ENCODE peak calls at places on chromosomes 3 and 15, in seven cellular contexts. P is keratinocyte, G is AG08395, E is B cell, H is NCI-H1048, Y is AG20443, M is upper lobe of right lung. N is an unnamed sample.

GRCh38 chr3:25945836-25946235 is 155.9 kb downstream of the OXSM start:
- DNase-seq in P (no peak), G (no peak), E (no peak), H (no peak), Y (no peak), M (no peak), N (no peak)

GRCh38 chr3:29385056-29385455 is 104.2 kb downstream of the RBMS3 start:
- DNase-seq in P (no peak), G (peak; percentile 38), E (no peak), H (no peak), Y (peak; percentile 24), M (no peak), N (no peak)

GRCh38 chr3:46703013-46703520 is 1.9 kb downstream of the TMIE start:
- DNase-seq in P (no peak), G (no peak), E (no peak), H (no peak), Y (no peak), M (no peak), N (no peak)

GRCh38 chr3:43185656-43186375 is 79.9 kb upstream of the POMGNT2 start:
- DNase-seq in P (no peak), G (no peak), E (no peak), H (no peak), Y (no peak), M (no peak), N (no peak)

GRCh38 chr3:113261996-113262665 is 50.8 kb downstream of the BOC start:
- DNase-seq in P (no peak), G (peak; percentile 40), E (no peak), H (no peak), Y (peak; percentile 71), M (no peak), N (no peak)

GRCh38 chr3:20510396-20510795 is 324.4 kb upstream of the SGO1 start:
- DNase-seq in P (no peak), G (no peak), E (no peak), H (no peak), Y (no peak), M (no peak), N (no peak)

GRCh38 chr3:134242649-134243637 is 7.7 kb downstream of the RYK start:
- DNase-seq in P (peak; percentile 66), G (peak; percentile 85), E (no peak), H (no peak), Y (peak; percentile 77), M (no peak), N (no peak)

GRCh38 chr15:42549052-42549491 is 434 bp downstream of the HAUS2 start:
- DNase-seq in P (no peak), G (peak; percentile 38), E (no peak), H (no peak), Y (peak; percentile 26), M (no peak), N (peak; percentile 49)

GRCh38 chr15:29849716-29850115 is 27.4 kb upstream of the TJP1 start:
- DNase-seq in P (peak; percentile 19), G (no peak), E (no peak), H (no peak), Y (no peak), M (no peak), N (no peak)

GRCh38 chr15:58731756-58732535 is 17.6 kb downstream of the ADAM10 start:
- DNase-seq in P (no peak), G (peak; percentile 82), E (no peak), H (no peak), Y (peak; percentile 88), M (no peak), N (no peak)

GRCh38 chr15:58361291-58361759 is 70.5 kb upstream of the LIPC start:
- DNase-seq in P (no peak), G (peak; percentile 88), E (no peak), H (no peak), Y (peak; percentile 84), M (no peak), N (no peak)

GRCh38 chr3:139657936-139658335 is 19.8 kb downstream of the NMNAT3 start:
- DNase-seq in P (no peak), G (no peak), E (no peak), H (no peak), Y (no peak), M (no peak), N (no peak)

GRCh38 chr3:190041333-190042041 is 79.2 kb downstream of the P3H2 start:
- DNase-seq in P (no peak), G (no peak), E (no peak), H (no peak), Y (no peak), M (no peak), N (peak; percentile 33)

GRCh38 chr15:25785643-25786029 is 77.5 kb downstream of the ATP10A start:
- DNase-seq in P (no peak), G (no peak), E (no peak), H (no peak), Y (no peak), M (no peak), N (no peak)

GRCh38 chr15:66821307-66821706 is 119.3 kb downstream of the SMAD6 start:
- DNase-seq in P (no peak), G (no peak), E (no peak), H (no peak), Y (no peak), M (peak; percentile 31), N (no peak)

GRCh38 chr3:46162975-46163550 is 45.0 kb downstream of the CCR1 start:
- DNase-seq in P (peak; percentile 84), G (no peak), E (no peak), H (no peak), Y (no peak), M (no peak), N (no peak)

GRCh38 chr3:38585791-38586420 is 63.6 kb downstream of the SCN5A start:
- DNase-seq in P (no peak), G (no peak), E (no peak), H (no peak), Y (no peak), M (peak; percentile 37), N (no peak)

GRCh38 chr15:78979456-78980320 is 34.8 kb upstream of the CTSH start:
- DNase-seq in P (peak; percentile 49), G (peak; percentile 72), E (no peak), H (no peak), Y (peak; percentile 80), M (no peak), N (peak; percentile 72)

GRCh38 chr3:182983811-182984210 is 3.5 kb upstream of the DCUN1D1 start:
- DNase-seq in P (no peak), G (no peak), E (no peak), H (no peak), Y (no peak), M (no peak), N (no peak)